ENCODE peak calls at places on chromosomes 7 and 10, in nine cellular contexts. Y is mucosa of descending colon, J is kidney epithelial cell, E is gastrocnemius medialis, K is stomach, H is Caco-2, Z is MM.1S, Q is fibroblast of the aortic adventitia, G is adrenal gland. W is an unnamed sample.

GRCh38 chr10:61732635-61733278 is 70.0 kb downstream of the CABCOCO1 start:
- DNase-seq in Y (no peak), J (no peak), E (no peak), K (no peak), H (no peak), Z (no peak), Q (no peak), G (no peak), W (no peak)

GRCh38 chr7:36507868-36508440 is 118.3 kb downstream of the ANLN start:
- DNase-seq in Y (no peak), J (no peak), E (no peak), K (no peak), H (no peak), Z (no peak), Q (no peak), G (no peak), W (no peak)

GRCh38 chr10:113604572-113604971 is 51.7 kb downstream of the HABP2 start:
- DNase-seq in Y (no peak), J (no peak), E (peak), K (no peak), H (no peak), Z (no peak), Q (no peak), G (no peak), W (no peak)

GRCh38 chr10:47023237-47024045 is 112.2 kb downstream of the PTPN20 start:
- DNase-seq in Y (no peak), J (no peak), E (peak), K (peak), H (no peak), Z (no peak), Q (peak), G (no peak), W (peak)

GRCh38 chr10:88194041-88194887 is 330.8 kb downstream of the PTEN start:
- DNase-seq in Y (no peak), J (no peak), E (peak), K (no peak), H (no peak), Z (no peak), Q (peak), G (no peak), W (no peak)

GRCh38 chr10:28283251-28283650 is 19.6 kb downstream of the MPP7 start:
- DNase-seq in Y (no peak), J (no peak), E (no peak), K (no peak), H (no peak), Z (no peak), Q (no peak), G (no peak), W (no peak)

GRCh38 chr10:16787361-16787791 is 29.8 kb downstream of the RSU1 start:
- DNase-seq in Y (no peak), J (no peak), E (no peak), K (no peak), H (no peak), Z (no peak), Q (no peak), G (no peak), W (no peak)

GRCh38 chr7:148772297-148773089 is 73.8 kb downstream of the CUL1 start:
- DNase-seq in Y (no peak), J (peak), E (peak), K (no peak), H (no peak), Z (peak), Q (peak), G (peak), W (no peak)

GRCh38 chr10:101630420-101630920 is 42.3 kb downstream of the DPCD start:
- DNase-seq in Y (no peak), J (no peak), E (no peak), K (no peak), H (peak), Z (no peak), Q (no peak), G (no peak), W (no peak)

GRCh38 chr7:139936760-139937310 is 107.8 kb downstream of the TBXAS1 start:
- DNase-seq in Y (no peak), J (no peak), E (no peak), K (no peak), H (no peak), Z (no peak), Q (peak), G (peak), W (no peak)

GRCh38 chr10:106387063-106387462 is 777.4 kb downstream of the SORCS1 start:
- DNase-seq in Y (no peak), J (no peak), E (no peak), K (no peak), H (no peak), Z (no peak), Q (peak), G (no peak), W (no peak)

DNA sequence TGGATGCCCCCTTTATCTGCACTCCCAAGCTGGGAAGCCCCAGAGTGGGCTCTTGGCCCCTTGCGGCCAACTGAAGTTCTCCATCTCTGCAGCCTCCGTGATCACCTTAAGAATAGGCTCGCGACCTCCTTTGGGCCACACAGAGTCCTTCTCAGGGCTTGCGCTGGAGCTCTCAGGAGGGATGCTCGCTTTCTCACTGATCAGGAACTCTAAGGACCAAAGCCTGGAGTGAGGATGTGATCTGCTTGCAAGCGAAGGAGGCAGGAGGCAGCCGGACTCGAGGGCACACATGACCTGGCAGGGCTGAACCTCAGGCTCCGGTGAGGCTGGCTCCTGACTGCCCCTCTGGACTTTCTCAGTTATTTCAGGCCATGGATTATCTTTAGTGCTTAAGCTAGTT is 192.1 kb upstream of the MKI67 start:
- DNase-seq in Y (no peak), J (no peak), E (no peak), K (no peak), H (no peak), Z (no peak), Q (no peak), G (no peak), W (no peak)
- H3K4me3 ChIP-seq in Y (no peak), J (no peak), E (no peak), K (no peak), H (no peak), Z (no peak), Q (no peak), G (no peak), W (no peak)

GRCh38 chr7:53119514-53119933 is 84.1 kb downstream of the POM121L12 start:
- DNase-seq in Y (no peak), J (peak), E (no peak), K (no peak), H (no peak), Z (no peak), Q (no peak), G (no peak), W (no peak)
- H3K4me3 ChIP-seq in Y (no peak), J (no peak), E (no peak), K (no peak), H (no peak), Z (no peak), Q (no peak), G (no peak), W (no peak)

GRCh38 chr7:1540391-1541271 is 10.1 kb downstream of the MAFK start:
- DNase-seq in Y (no peak), J (no peak), E (no peak), K (no peak), H (no peak), Z (no peak), Q (no peak), G (no peak), W (no peak)
- H3K4me3 ChIP-seq in Y (no peak), J (no peak), E (no peak), K (no peak), H (no peak), Z (no peak), Q (no peak), G (no peak), W (no peak)

DNA sequence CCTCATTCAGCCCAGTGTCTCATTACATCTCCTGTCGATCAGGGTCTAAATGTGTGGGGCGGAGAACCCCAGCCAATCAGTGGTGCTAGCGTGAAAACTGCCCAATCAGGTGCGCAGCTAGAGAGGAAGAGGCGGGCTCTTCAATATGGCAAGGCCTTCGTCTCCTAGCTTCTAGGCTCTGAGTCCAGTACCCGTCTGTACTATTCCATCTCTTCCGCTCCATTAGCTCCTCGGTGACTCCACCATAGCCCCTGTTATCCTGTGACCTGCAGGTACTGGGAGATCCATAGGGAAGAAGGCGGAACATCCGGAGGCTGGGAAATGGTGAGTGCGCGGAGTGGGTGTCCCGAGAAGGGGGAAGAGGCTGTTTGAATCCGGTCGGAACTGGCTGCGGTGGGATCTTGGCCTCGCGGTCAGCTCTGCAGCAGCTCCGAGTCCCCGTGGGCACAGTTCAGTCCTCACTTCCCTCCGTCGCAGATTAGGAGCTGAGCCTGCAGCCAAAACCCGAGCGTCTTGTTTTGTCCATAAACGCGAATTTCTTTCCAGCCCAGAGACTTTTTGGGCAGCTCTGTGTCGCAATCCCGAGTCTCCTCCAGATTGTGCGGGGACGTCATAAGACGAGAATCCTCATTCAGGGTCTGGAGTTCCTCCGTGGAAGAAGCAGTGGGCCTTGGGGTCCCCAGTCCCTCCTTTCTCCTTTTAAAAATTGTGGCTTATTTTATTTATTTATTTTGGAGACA is at the start of gene ZNF727:
- DNase-seq in Y (peak), J (no peak), E (peak), K (no peak), H (no peak), Z (peak), Q (no peak), G (peak), W (no peak)
- H3K4me3 ChIP-seq in Y (peak), J (no peak), E (peak), K (peak), H (no peak), Z (peak), Q (no peak), G (no peak), W (peak)

GRCh38 chr7:44329081-44329480 is 3.7 kb upstream of the CAMK2B start:
- DNase-seq in Y (no peak), J (no peak), E (no peak), K (no peak), H (no peak), Z (no peak), Q (no peak), G (no peak), W (no peak)
- H3K4me3 ChIP-seq in Y (no peak), J (no peak), E (no peak), K (no peak), H (no peak), Z (no peak), Q (no peak), G (no peak), W (no peak)

DNA sequence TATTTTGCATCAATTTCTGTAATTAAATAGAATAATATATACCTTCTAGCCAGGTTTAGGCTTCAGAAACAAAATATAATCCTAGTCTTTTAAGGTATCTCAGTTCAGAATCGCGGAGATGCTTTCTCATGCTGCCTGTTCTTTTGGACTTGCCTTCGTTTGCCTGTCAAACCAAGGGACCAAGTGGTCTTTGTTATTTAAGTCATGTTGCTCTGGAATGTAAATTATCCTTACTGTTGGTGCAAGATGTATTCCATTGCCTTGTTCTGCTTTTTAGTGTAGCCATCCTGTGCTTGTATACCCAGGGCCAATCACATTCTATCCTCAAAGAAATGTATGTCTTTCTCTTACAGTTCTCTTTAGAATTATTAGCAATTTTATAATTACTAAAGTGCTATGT is 1.1 kb upstream of the GIMAP4 start:
- DNase-seq in Y (no peak), J (no peak), E (no peak), K (no peak), H (no peak), Z (no peak), Q (no peak), G (no peak), W (no peak)
- H3K4me3 ChIP-seq in Y (no peak), J (no peak), E (no peak), K (no peak), H (no peak), Z (no peak), Q (no peak), G (no peak), W (no peak)

DNA sequence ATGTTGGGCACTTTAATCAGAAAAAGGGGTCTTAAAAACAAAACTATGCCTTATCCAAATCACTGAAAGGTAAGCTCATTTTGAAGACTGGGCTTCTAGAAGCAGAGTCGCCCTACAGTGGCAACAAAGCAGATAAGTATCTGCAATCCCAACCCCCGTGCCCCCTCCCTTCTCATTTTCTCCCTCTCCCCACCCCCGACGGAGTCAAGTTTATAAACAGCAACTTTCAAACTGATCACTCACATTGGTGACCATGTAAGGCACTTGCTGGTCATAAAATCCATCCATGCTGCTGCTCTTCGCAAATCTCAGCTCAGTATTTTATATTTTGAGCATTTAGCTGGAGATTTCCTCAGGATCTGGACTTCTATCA is 715 bp downstream of the ETV1 start:
- DNase-seq in Y (no peak), J (no peak), E (no peak), K (no peak), H (no peak), Z (no peak), Q (peak), G (peak), W (no peak)
- H3K4me3 ChIP-seq in Y (no peak), J (peak), E (peak), K (peak), H (no peak), Z (peak), Q (peak), G (peak), W (peak)

GRCh38 chr10:121880842-121881423 is 46.9 kb downstream of the ATE1 start:
- DNase-seq in Y (no peak), J (no peak), E (no peak), K (no peak), H (no peak), Z (peak), Q (peak), G (no peak), W (no peak)

GRCh38 chr10:121879476-121879875 is 48.4 kb downstream of the ATE1 start:
- DNase-seq in Y (no peak), J (no peak), E (no peak), K (no peak), H (no peak), Z (no peak), Q (no peak), G (no peak), W (no peak)
- H3K4me3 ChIP-seq in Y (no peak), J (no peak), E (no peak), K (no peak), H (no peak), Z (no peak), Q (no peak), G (no peak), W (no peak)

GRCh38 chr7:1513657-1514095 is 9.5 kb upstream of the INTS1 start:
- DNase-seq in Y (peak), J (no peak), E (peak), K (no peak), H (no peak), Z (no peak), Q (peak), G (peak), W (no peak)

GRCh38 chr7:1512781-1513656 is 8.8 kb upstream of the INTS1 start:
- DNase-seq in Y (peak), J (no peak), E (peak), K (peak), H (no peak), Z (peak), Q (peak), G (peak), W (peak)

GRCh38 chr7:1514407-1514806 is 10.2 kb upstream of the INTS1 start:
- DNase-seq in Y (no peak), J (no peak), E (no peak), K (no peak), H (no peak), Z (no peak), Q (no peak), G (no peak), W (no peak)

GRCh38 chr7:1510780-1511154 is 6.6 kb upstream of the INTS1 start:
- DNase-seq in Y (no peak), J (no peak), E (no peak), K (no peak), H (no peak), Z (no peak), Q (no peak), G (no peak), W (no peak)

DNA sequence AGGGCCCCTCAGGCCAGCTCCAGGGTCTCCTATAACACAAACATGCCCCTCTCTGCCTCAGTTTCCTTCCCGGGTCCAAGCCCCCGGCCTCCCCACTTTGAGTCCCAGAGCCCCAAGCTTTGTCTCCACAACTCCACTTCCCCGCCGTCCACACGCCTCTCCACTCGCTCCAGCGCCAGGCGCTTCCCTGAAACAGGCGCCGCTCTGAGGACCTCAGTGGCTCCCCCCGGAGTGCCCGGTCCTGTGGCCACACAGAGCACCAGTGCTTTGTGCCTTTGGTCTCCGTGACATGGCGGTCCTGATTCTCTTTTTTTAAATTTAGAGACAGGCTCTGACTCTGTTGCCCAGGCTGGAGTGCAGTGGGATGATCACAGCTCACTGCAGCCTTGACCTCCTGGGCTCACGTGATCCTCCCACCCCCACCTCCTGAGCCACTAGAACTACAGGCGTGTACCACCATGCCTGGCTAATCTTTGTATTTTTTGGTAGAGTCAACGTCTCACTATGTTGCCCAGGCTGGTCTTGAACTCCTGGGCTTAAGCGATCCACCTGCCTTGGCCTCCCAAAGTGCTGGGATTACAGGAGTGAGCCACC is 7.7 kb upstream of the INTS1 start:
- DNase-seq in Y (no peak), J (no peak), E (no peak), K (no peak), H (no peak), Z (no peak), Q (no peak), G (no peak), W (no peak)
- H3K4me3 ChIP-seq in Y (no peak), J (no peak), E (no peak), K (no peak), H (no peak), Z (no peak), Q (no peak), G (no peak), W (no peak)

DNA sequence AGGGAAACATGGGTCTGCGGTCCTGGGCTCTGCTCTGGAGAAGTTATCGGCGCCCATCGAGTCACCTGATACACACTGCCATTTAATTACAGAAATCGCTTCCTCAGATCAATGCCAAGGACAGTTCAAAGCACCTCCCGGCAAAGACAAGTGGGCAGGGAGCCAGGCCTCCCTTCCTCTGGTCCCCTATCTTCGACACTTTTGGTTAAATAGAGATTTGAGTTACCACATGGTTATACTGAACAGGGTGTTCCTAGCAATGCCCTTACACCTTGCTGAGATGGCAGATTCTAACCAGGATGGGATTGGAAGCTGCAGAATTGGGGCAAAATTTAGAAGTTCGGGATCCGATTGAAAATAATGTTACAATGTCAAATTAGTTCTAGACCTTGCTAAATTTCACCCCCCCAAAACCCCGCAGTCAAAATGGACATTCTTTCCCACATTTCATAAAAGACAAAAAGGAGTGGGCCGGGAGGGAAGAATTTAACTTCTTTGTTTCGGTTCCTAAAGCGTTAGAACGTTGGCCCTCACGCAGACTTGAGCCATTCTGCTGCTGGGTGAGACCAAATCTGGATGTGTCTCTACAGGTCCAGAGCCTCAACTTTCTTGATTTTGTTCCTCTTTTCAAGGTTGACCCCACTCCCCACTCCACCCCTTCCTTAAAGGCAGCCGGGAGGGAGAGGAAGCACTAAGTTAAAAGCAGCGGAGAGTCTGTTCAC is 2.2 kb upstream of the DLX5 start:
- DNase-seq in Y (peak), J (no peak), E (no peak), K (no peak), H (no peak), Z (no peak), Q (no peak), G (peak), W (no peak)
- H3K4me3 ChIP-seq in Y (no peak), J (no peak), E (peak), K (peak), H (no peak), Z (peak), Q (peak), G (no peak), W (peak)

W was measured in coronary artery.